ENCODE peak calls at places on chromosomes 1 and 21, in five cellular contexts. W, V, Q, Y and J are unnamed samples.
A peak's percentile ranks its signal among the peaks of the same experiment; 100 is the strongest.

GRCh38 chr1:152052606-152053005 is 15.8 kb upstream of the S100A11 start:
- DNase-seq in W (peak; percentile 91), V (peak; percentile 90), Q (peak; percentile 83), Y (peak; percentile 42), J (no peak)

GRCh38 chr21:32094792-32095191 is 184.1 kb downstream of the MIS18A start:
- DNase-seq in Q (no peak), Y (no peak), V (no peak), W (no peak), J (no peak)

GRCh38 chr1:19000065-19000464 is 43.6 kb upstream of the IFFO2 start:
- DNase-seq in Y (no peak), W (no peak), V (no peak), Q (no peak), J (no peak)

GRCh38 chr1:93080424-93080823 is 1.3 kb downstream of the MTF2 start:
- DNase-seq in W (no peak), Q (no peak), V (no peak), Y (peak; percentile 26), J (peak; percentile 54)

GRCh38 chr1:35577071-35577998 is 4.2 kb downstream of the TFAP2E start:
- DNase-seq in Y (no peak), V (peak; percentile 71), W (no peak), Q (no peak), J (no peak)

GRCh38 chr1:24248859-24249258 is 61.8 kb upstream of the IFNLR1 start:
- DNase-seq in Y (no peak), V (no peak), W (no peak), Q (no peak), J (no peak)

GRCh38 chr1:125064481-125064880 is 3879.7 kb downstream of the SRGAP2C start:
- DNase-seq in Y (no peak), W (peak; percentile 51), V (peak; percentile 23), Q (no peak), J (no peak)

GRCh38 chr1:198934901-198935301 is 296.1 kb downstream of the PTPRC start:
- DNase-seq in W (no peak), Y (no peak), V (no peak), Q (no peak), J (no peak)

GRCh38 chr1:65344171-65344570 is 34.8 kb downstream of the DNAJC6 start:
- DNase-seq in V (no peak), W (no peak), Q (no peak), Y (no peak), J (no peak)

GRCh38 chr1:30847358-30847972 is 61.1 kb downstream of the SDC3 start:
- DNase-seq in Q (peak; percentile 87), W (peak; percentile 92), Y (peak; percentile 50), V (peak; percentile 82), J (no peak)

GRCh38 chr1:152162826-152163463 is 3.9 kb upstream of the RPTN start:
- DNase-seq in Q (no peak), V (no peak), W (no peak), Y (no peak), J (no peak)

DNA sequence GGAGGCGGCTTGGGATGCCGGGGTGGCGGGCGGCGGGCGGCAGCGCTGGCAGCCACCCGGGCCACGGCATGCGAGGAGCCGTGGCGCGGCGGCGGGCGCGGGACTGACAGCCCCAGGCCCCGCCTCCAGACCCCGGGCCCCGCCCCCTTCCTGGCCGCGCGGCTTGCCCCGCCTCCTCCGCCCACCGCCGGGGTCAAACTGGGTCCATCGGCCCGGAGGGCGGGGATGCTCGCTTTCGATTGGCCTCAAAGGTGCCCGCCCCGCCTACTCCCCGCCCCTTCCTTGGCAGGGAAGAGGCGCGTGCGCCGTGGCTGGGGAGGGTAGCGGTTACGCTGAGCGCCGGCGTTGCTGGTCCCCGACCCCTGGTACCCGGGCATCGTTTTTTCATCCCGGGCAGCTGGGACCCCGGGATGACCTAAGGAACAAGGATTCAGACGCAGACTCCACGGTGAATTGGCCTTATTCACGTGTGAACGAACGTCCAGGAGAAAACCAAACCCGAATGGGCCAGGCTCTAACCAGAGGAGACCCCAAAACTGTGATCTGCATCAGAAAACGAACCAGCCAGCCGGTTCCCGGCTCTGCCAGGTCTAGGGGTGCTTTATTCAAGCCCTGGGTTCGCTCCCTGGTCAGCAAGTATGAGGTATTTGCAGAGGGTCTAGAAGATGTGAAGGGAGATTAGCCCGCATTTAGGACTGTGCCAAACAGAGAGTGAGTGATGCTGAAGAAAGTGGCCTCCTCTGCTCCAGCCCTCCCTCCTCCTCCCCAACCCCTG is 117.2 kb upstream of the GUCA2B start:
- DNase-seq in Q (peak; percentile 97), Y (peak; percentile 76), W (peak; percentile 98), V (peak; percentile 98), J (peak; percentile 75)
- TF ChIP-seq CTCF in Q (no peak), Y (no peak), W (no peak), V (no peak), J (no peak)

DNA sequence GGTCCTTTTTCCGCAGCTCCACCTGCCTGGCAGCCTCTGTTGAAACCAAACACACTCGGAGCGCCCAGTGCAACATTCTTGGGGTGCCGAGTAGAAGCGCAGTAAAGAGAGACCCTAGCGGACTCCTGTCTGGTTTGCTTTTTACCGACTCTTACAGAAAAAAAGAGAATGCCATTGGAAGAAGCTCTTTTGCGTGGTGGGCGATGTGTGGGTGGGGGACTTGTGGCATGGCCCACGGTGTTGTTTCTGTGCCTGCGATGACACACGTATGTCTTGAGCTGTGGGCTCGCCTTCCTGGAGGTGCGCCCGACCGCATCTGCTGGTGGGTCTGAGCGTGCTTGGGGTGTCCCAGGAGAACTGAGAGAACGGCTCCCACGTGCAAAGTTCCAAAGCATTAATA is 7.3 kb upstream of the BARHL2 start:
- DNase-seq in W (no peak), Q (no peak), Y (no peak), V (no peak), J (no peak)
- H3K4me3 ChIP-seq in W (no peak overlapping the region), Q (no peak overlapping the region), Y (no peak overlapping the region), V (no peak overlapping the region), J (no peak overlapping the region)

GRCh38 chr1:46191033-46191701 is 7.1 kb downstream of the POMGNT1 start:
- DNase-seq in V (no peak), W (no peak), Q (no peak), Y (no peak), J (no peak)

GRCh38 chr1:46186076-46186475 is 9.8 kb upstream of the P3R3URF start:
- DNase-seq in V (no peak), Y (no peak), W (no peak), Q (no peak), J (no peak)

GRCh38 chr1:46190539-46190938 is 7.7 kb downstream of the POMGNT1 start:
- DNase-seq in V (no peak), W (no peak), Q (no peak), Y (no peak), J (no peak)

GRCh38 chr1:46187106-46187869 is 10.9 kb downstream of the POMGNT1 start:
- DNase-seq in W (no peak), V (no peak), Y (no peak), Q (no peak), J (no peak)

GRCh38 chr1:46188295-46189030 is 9.8 kb downstream of the POMGNT1 start:
- DNase-seq in Q (no peak), V (no peak), Y (no peak), W (no peak), J (no peak)
- TF ChIP-seq CTCF in Q (no peak), V (no peak), Y (no peak), W (no peak), J (no peak)

GRCh38 chr1:28775121-28775942 is 36.6 kb upstream of the OPRD1 start:
- DNase-seq in Q (peak; percentile 76), Y (no peak), V (peak; percentile 85), W (peak; percentile 83), J (peak; percentile 13)
- H3K4me3 ChIP-seq in Q (peak overlapping the region; percentile 51), Y (peak overlapping the region; percentile 4), V (peak overlapping the region; percentile 58), W (no peak overlapping the region), J (peak overlapping the region; percentile 45)

GRCh38 chr1:47577310-47578025 is 139.6 kb downstream of the FOXD2 start:
- DNase-seq in Q (no peak), Y (no peak), V (no peak), W (no peak), J (no peak)

GRCh38 chr1:47575855-47576757 is 138.3 kb downstream of the FOXD2 start:
- DNase-seq in Q (no peak), W (no peak), V (no peak), Y (peak; percentile 33), J (no peak)

GRCh38 chr1:47574451-47575165 is 136.8 kb downstream of the FOXD2 start:
- DNase-seq in Q (no peak), W (no peak), V (no peak), Y (no peak), J (no peak)

GRCh38 chr1:47578026-47578861 is 140.4 kb downstream of the FOXD2 start:
- DNase-seq in W (peak; percentile 77), V (no peak), Y (no peak), Q (peak; percentile 56), J (peak; percentile 6)

DNA sequence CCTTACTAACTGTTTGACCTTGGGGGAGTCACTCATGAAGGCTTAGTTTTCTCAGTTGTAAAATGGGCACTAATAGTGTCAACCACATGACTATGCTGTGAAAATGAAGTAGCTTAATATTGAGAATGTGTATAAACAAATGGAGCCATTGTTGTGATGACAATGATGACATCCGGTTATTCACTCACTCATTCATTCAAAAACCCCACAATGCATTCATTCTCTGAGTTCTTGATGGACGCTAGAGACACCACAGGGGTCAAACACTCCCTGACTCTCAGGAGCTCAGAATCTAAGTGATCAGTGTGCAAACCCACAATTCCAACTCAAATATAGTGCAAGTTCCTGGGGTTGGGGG is 138.9 kb downstream of the FOXD2 start:
- DNase-seq in Q (no peak), W (no peak), Y (no peak), V (no peak), J (no peak)
- TF ChIP-seq CTCF in Q (no peak), W (no peak), Y (no peak), V (no peak), J (no peak)

GRCh38 chr1:156160000-156160743 is 6.8 kb downstream of the SEMA4A start:
- DNase-seq in Q (no peak), W (no peak), Y (no peak), V (peak; percentile 90), J (no peak)

GRCh38 chr1:156162430-156163037 is 9.1 kb downstream of the SEMA4A start:
- DNase-seq in V (no peak), W (no peak), Q (no peak), Y (no peak), J (no peak)

GRCh38 chr1:156163712-156164464 is 10.5 kb downstream of the SEMA4A start:
- DNase-seq in Q (no peak), V (no peak), W (no peak), Y (no peak), J (no peak)

GRCh38 chr1:156157974-156158373 is 4.6 kb downstream of the SEMA4A start:
- DNase-seq in V (no peak), W (no peak), Y (no peak), Q (no peak), J (no peak)

GRCh38 chr1:156160744-156161181 is 7.4 kb downstream of the SEMA4A start:
- DNase-seq in Y (peak; percentile 42), Q (peak; percentile 73), V (peak; percentile 93), W (peak; percentile 95), J (no peak)
- H3K4me3 ChIP-seq in Y (peak overlapping the region; percentile 52), Q (peak overlapping the region; percentile 58), V (peak overlapping the region; percentile 69), W (no peak overlapping the region), J (no peak overlapping the region)